ENCODE peak calls at places on chromosomes 16 and 17, in six cellular contexts. One of them, this sample, is unnamed.

GRCh38 chr17:1126801-1127550 is 52.8 kb downstream of the ABR start:
- DNase-seq in cardiac muscle cell: no peak
- DNase-seq in KBM-7: no peak
- DNase-seq in GM13977: no peak
- DNase-seq in IMR-90: no peak
- DNase-seq in T-helper 1 cell: no peak
- DNase-seq in this sample: no peak

GRCh38 chr17:78360371-78361226 is 722 bp upstream of the SOCS3 start:
- DNase-seq in cardiac muscle cell: peak; percentile 92
- DNase-seq in KBM-7: peak; percentile 91
- DNase-seq in GM13977: peak; percentile 93
- DNase-seq in IMR-90: peak; percentile 80
- DNase-seq in T-helper 1 cell: peak; percentile 80
- DNase-seq in this sample: peak; percentile 84

GRCh38 chr16:23148513-23149266 is 562 bp downstream of the USP31 start:
- DNase-seq in cardiac muscle cell: peak; percentile 62
- DNase-seq in KBM-7: peak; percentile 38
- DNase-seq in GM13977: peak; percentile 72
- DNase-seq in IMR-90: peak; percentile 22
- DNase-seq in T-helper 1 cell: peak; percentile 31
- DNase-seq in this sample: peak; percentile 75

GRCh38 chr17:63106050-63106449 is 140.0 kb downstream of the TANC2 start:
- DNase-seq in cardiac muscle cell: no peak
- DNase-seq in KBM-7: no peak
- DNase-seq in GM13977: no peak
- DNase-seq in IMR-90: no peak
- DNase-seq in T-helper 1 cell: no peak
- DNase-seq in this sample: no peak

GRCh38 chr16:79605999-79606398 is 5.5 kb upstream of the MAF start:
- DNase-seq in cardiac muscle cell: peak; percentile 12
- DNase-seq in KBM-7: no peak
- DNase-seq in GM13977: no peak
- DNase-seq in IMR-90: no peak
- DNase-seq in T-helper 1 cell: no peak
- DNase-seq in this sample: no peak

GRCh38 chr17:4500188-4500565 is 1.5 kb downstream of the SPNS2 start:
- DNase-seq in cardiac muscle cell: no peak
- DNase-seq in KBM-7: no peak
- DNase-seq in GM13977: no peak
- DNase-seq in IMR-90: no peak
- DNase-seq in T-helper 1 cell: no peak
- DNase-seq in this sample: no peak

GRCh38 chr16:83058376-83058775 is 431.6 kb downstream of the CDH13 start:
- DNase-seq in cardiac muscle cell: no peak
- DNase-seq in KBM-7: no peak
- DNase-seq in GM13977: no peak
- DNase-seq in IMR-90: no peak
- DNase-seq in T-helper 1 cell: no peak
- DNase-seq in this sample: no peak

GRCh38 chr17:32523827-32524552 is 37.2 kb downstream of the CDK5R1 start:
- DNase-seq in cardiac muscle cell: no peak
- DNase-seq in KBM-7: no peak
- DNase-seq in GM13977: peak; percentile 69
- DNase-seq in IMR-90: no peak
- DNase-seq in T-helper 1 cell: no peak
- DNase-seq in this sample: peak; percentile 81

GRCh38 chr17:3738562-3739295 is 15.0 kb downstream of the HASPIN start:
- DNase-seq in cardiac muscle cell: no peak
- DNase-seq in KBM-7: no peak
- DNase-seq in GM13977: no peak
- DNase-seq in IMR-90: peak; percentile 10
- DNase-seq in T-helper 1 cell: no peak
- DNase-seq in this sample: no peak

GRCh38 chr16:67529639-67530012 is 997 bp downstream of the RIPOR1 start:
- DNase-seq in cardiac muscle cell: peak; percentile 31
- DNase-seq in KBM-7: no peak
- DNase-seq in GM13977: peak; percentile 42
- DNase-seq in IMR-90: no peak
- DNase-seq in T-helper 1 cell: no peak
- DNase-seq in this sample: no peak

GRCh38 chr16:85991856-85992255 is 92.9 kb downstream of the IRF8 start:
- DNase-seq in cardiac muscle cell: no peak
- DNase-seq in KBM-7: no peak
- DNase-seq in GM13977: no peak
- DNase-seq in IMR-90: no peak
- DNase-seq in T-helper 1 cell: no peak
- DNase-seq in this sample: no peak

This sample was measured in GM06990.